ENCODE peak calls at places on chromosomes 5 and 9, in four cellular contexts. One of them, this sample, is unnamed.

GRCh38 chr9:135608999-135609317 is 30.4 kb downstream of the GLT6D1 start:
- DNase-seq in neural crest cell: no peak
- DNase-seq in choroid plexus epithelial cell: no peak
- DNase-seq in HFFc6: no peak
- DNase-seq in this sample: no peak

GRCh38 chr9:715743-716400 is 125.6 kb upstream of the DMRT1 start:
- DNase-seq in HFFc6: peak; percentile 28
- DNase-seq in neural crest cell: no peak
- DNase-seq in choroid plexus epithelial cell: peak; percentile 51
- DNase-seq in this sample: no peak

GRCh38 chr5:172172912-172173591 is 15.0 kb downstream of the STK10 start:
- DNase-seq in neural crest cell: peak; percentile 22
- DNase-seq in choroid plexus epithelial cell: no peak
- DNase-seq in HFFc6: no peak
- DNase-seq in this sample: no peak

GRCh38 chr5:148446591-148446990 is 62.8 kb downstream of the FBXO38 start:
- DNase-seq in choroid plexus epithelial cell: no peak
- DNase-seq in HFFc6: no peak
- DNase-seq in neural crest cell: no peak
- DNase-seq in this sample: no peak

GRCh38 chr5:117203584-117203983 is 629.0 kb upstream of the SEMA6A start:
- DNase-seq in HFFc6: no peak
- DNase-seq in neural crest cell: no peak
- DNase-seq in choroid plexus epithelial cell: no peak
- DNase-seq in this sample: no peak

GRCh38 chr9:105697871-105698270 is 3.5 kb downstream of the TMEM38B start:
- DNase-seq in choroid plexus epithelial cell: peak; percentile 82
- DNase-seq in HFFc6: no peak
- DNase-seq in neural crest cell: no peak
- DNase-seq in this sample: no peak

GRCh38 chr5:96709152-96709821 is 47.1 kb downstream of the CAST start:
- DNase-seq in HFFc6: peak; percentile 74
- DNase-seq in choroid plexus epithelial cell: peak; percentile 72
- DNase-seq in neural crest cell: no peak
- DNase-seq in this sample: peak; percentile 49

GRCh38 chr9:127916665-127917581 is at the start of gene ST6GALNAC4:
- DNase-seq in choroid plexus epithelial cell: peak; percentile 93
- DNase-seq in HFFc6: peak; percentile 82
- DNase-seq in neural crest cell: peak; percentile 88
- DNase-seq in this sample: peak; percentile 79

GRCh38 chr5:1380011-1380817 is 35.3 kb upstream of the CLPTM1L start:
- DNase-seq in neural crest cell: peak; percentile 60
- DNase-seq in choroid plexus epithelial cell: peak; percentile 43
- DNase-seq in HFFc6: no peak
- DNase-seq in this sample: no peak

GRCh38 chr5:74895906-74896305 is 29.7 kb upstream of the FAM169A start:
- DNase-seq in neural crest cell: no peak
- DNase-seq in HFFc6: peak; percentile 69
- DNase-seq in choroid plexus epithelial cell: peak; percentile 24
- DNase-seq in this sample: peak; percentile 96

GRCh38 chr5:132915681-132916080 is 42.2 kb downstream of the LEAP2 start:
- DNase-seq in neural crest cell: no peak
- DNase-seq in HFFc6: no peak
- DNase-seq in choroid plexus epithelial cell: no peak
- DNase-seq in this sample: peak; percentile 8

GRCh38 chr5:15513379-15513778 is 13.4 kb downstream of the FBXL7 start:
- DNase-seq in choroid plexus epithelial cell: no peak
- DNase-seq in neural crest cell: no peak
- DNase-seq in HFFc6: no peak
- DNase-seq in this sample: no peak

GRCh38 chr5:142981886-142982820 is 212.0 kb downstream of the ARHGAP26 start:
- DNase-seq in HFFc6: peak; percentile 82
- DNase-seq in choroid plexus epithelial cell: peak; percentile 84
- DNase-seq in neural crest cell: no peak
- DNase-seq in this sample: peak; percentile 91

GRCh38 chr5:65086234-65086886 is 317.6 kb downstream of the CWC27 start:
- DNase-seq in HFFc6: no peak
- DNase-seq in choroid plexus epithelial cell: no peak
- DNase-seq in neural crest cell: no peak
- DNase-seq in this sample: no peak

DNA sequence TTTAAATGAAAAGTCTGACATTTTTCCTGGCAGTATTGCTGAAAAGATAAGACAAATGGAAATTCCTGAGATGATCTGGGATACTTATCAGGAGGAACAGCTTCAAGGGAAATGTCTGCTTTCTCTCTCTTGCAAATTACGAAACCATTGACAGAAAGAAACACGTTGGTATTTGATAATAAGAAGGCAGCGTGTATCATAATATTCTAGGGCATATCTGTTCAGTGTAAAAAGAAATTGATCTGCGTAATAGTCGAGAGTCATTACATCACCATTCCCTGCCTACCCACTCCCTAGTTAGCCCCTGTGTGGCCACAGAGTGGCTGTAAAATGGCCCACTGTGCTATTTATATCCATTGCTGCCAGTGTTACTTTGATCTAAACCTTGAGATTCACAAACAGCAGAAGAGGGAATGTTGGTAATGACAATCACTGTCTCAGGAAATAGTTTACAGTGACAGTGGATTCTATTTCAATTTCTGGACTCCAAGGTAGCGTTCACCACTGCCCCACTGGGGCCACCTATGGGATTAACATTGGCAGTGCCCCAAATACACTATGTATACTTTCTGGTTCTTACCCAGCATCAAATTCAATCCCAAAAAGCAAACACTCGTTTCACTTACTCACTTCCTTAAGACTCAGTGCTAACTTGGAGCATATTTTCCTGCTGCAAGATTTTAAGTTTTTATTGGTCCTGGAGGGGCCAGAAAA is 133.4 kb upstream of the GAS1 start:
- DNase-seq in HFFc6: no peak
- DNase-seq in neural crest cell: no peak
- DNase-seq in choroid plexus epithelial cell: peak; percentile 52
- DNase-seq in this sample: peak; percentile 43
- TF ChIP-seq CTCF in HFFc6: no peak
- TF ChIP-seq CTCF in neural crest cell: peak; percentile 48
- TF ChIP-seq CTCF in choroid plexus epithelial cell: peak; percentile 56
- TF ChIP-seq CTCF in this sample: no peak

GRCh38 chr9:37035472-37036236 is 1.6 kb upstream of the PAX5 start:
- DNase-seq in choroid plexus epithelial cell: no peak
- DNase-seq in HFFc6: no peak
- DNase-seq in neural crest cell: peak; percentile 52
- DNase-seq in this sample: no peak

GRCh38 chr9:37037744-37038640 is 3.9 kb upstream of the PAX5 start:
- DNase-seq in HFFc6: no peak
- DNase-seq in neural crest cell: peak; percentile 47
- DNase-seq in choroid plexus epithelial cell: no peak
- DNase-seq in this sample: no peak

GRCh38 chr9:37037137-37037743 is 3.2 kb upstream of the PAX5 start:
- DNase-seq in choroid plexus epithelial cell: peak; percentile 31
- DNase-seq in HFFc6: no peak
- DNase-seq in neural crest cell: no peak
- DNase-seq in this sample: no peak

GRCh38 chr9:37034938-37035471 is 937 bp upstream of the PAX5 start:
- DNase-seq in HFFc6: no peak
- DNase-seq in choroid plexus epithelial cell: no peak
- DNase-seq in neural crest cell: no peak
- DNase-seq in this sample: no peak

GRCh38 chr9:37036237-37037136 is 2.4 kb upstream of the PAX5 start:
- DNase-seq in choroid plexus epithelial cell: peak; percentile 31
- DNase-seq in HFFc6: no peak
- DNase-seq in neural crest cell: peak; percentile 42
- DNase-seq in this sample: no peak
- TF ChIP-seq CTCF in choroid plexus epithelial cell: no peak
- TF ChIP-seq CTCF in HFFc6: no peak
- TF ChIP-seq CTCF in neural crest cell: no peak
- TF ChIP-seq CTCF in this sample: no peak

DNA sequence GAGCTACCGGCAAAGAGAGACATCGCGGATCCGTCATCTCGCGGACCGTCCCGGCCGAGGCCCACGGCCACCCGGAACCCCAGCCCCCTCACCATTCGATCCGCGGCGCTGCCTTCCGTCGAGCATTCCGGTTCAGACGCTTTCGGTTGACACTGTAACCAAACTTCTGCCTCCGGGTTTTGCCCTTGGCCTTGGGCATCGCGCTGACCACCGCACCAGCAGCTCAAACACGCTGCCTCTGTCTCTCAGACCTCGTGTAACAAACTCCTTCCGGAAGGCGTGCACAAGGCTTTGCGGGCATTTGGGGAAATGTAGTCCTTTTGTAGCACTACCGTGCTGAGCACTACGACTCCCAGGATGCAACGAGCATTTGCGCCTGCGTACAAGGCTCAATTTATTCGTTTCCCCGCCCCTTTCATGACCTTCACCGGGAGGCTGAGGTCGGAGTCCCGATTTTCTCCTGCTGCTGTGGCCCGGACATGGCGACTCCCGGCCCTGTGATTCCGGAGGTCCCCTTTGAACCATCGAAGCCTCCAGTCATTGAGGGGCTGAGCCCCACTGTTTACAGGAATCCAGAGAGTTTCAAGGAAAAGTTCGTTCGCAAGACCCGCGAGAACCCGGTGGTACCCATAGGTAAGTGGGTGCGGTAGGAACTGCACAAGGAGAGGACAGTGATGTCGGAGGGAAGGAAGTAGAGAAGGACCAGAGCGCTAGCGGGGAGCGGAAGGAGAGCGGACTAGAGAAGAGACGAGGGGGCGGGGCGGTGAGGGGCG is at the start of the genes HIGD2A and NOP16:
- DNase-seq in HFFc6: peak; percentile 97
- DNase-seq in choroid plexus epithelial cell: peak; percentile 99
- DNase-seq in neural crest cell: peak; percentile 98
- DNase-seq in this sample: peak; percentile 100
- TF ChIP-seq CTCF in HFFc6: no peak
- TF ChIP-seq CTCF in choroid plexus epithelial cell: no peak
- TF ChIP-seq CTCF in neural crest cell: no peak
- TF ChIP-seq CTCF in this sample: no peak

GRCh38 chr9:35272989-35273388 is 111.2 kb downstream of the UNC13B start:
- DNase-seq in HFFc6: peak; percentile 62
- DNase-seq in choroid plexus epithelial cell: peak; percentile 48
- DNase-seq in neural crest cell: no peak
- DNase-seq in this sample: no peak
- TF ChIP-seq CTCF in HFFc6: no peak
- TF ChIP-seq CTCF in choroid plexus epithelial cell: no peak
- TF ChIP-seq CTCF in neural crest cell: no peak
- TF ChIP-seq CTCF in this sample: no peak

DNA sequence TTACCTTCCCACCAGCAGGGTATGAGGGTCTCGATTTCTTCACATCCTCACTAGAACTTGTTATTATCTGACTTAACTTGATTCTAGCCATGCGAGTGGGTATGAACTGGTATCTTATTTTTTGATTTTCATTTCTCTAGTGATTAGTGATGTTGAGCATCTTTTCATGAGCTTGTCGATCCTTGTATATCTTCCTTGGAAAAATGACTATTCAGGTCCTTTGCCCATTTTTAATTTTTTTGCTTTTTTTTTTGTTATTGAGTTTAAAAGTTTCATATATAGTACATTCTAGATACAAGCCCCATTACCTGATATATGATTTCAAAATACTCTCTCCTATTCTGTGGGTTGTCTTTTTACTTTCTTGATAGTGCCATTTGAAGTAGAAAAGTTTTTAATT is 61.5 kb downstream of the PHF2 start:
- DNase-seq in HFFc6: no peak
- DNase-seq in neural crest cell: no peak
- DNase-seq in choroid plexus epithelial cell: no peak
- DNase-seq in this sample: no peak
- TF ChIP-seq CTCF in HFFc6: no peak
- TF ChIP-seq CTCF in neural crest cell: no peak
- TF ChIP-seq CTCF in choroid plexus epithelial cell: no peak
- TF ChIP-seq CTCF in this sample: no peak

GRCh38 chr9:89699646-89700045 is 94.8 kb downstream of the GADD45G start:
- DNase-seq in choroid plexus epithelial cell: no peak
- DNase-seq in neural crest cell: no peak
- DNase-seq in HFFc6: no peak
- DNase-seq in this sample: no peak

GRCh38 chr9:89702401-89702800 is 97.6 kb downstream of the GADD45G start:
- DNase-seq in neural crest cell: no peak
- DNase-seq in choroid plexus epithelial cell: no peak
- DNase-seq in HFFc6: no peak
- DNase-seq in this sample: no peak

GRCh38 chr9:89705651-89706050 is 100.8 kb downstream of the GADD45G start:
- DNase-seq in neural crest cell: no peak
- DNase-seq in choroid plexus epithelial cell: no peak
- DNase-seq in HFFc6: no peak
- DNase-seq in this sample: no peak

GRCh38 chr9:89698606-89699005 is 93.8 kb downstream of the GADD45G start:
- DNase-seq in choroid plexus epithelial cell: no peak
- DNase-seq in neural crest cell: no peak
- DNase-seq in HFFc6: no peak
- DNase-seq in this sample: no peak

GRCh38 chr9:89701221-89701798 is 96.5 kb downstream of the GADD45G start:
- DNase-seq in HFFc6: no peak
- DNase-seq in neural crest cell: no peak
- DNase-seq in choroid plexus epithelial cell: no peak
- DNase-seq in this sample: no peak
- TF ChIP-seq CTCF in HFFc6: no peak
- TF ChIP-seq CTCF in neural crest cell: no peak
- TF ChIP-seq CTCF in choroid plexus epithelial cell: no peak
- TF ChIP-seq CTCF in this sample: no peak